ENCODE peak calls at places on chromosomes 7 and 10, in nine cellular contexts. L, Z, X, E, A, K, T, N and Q are unnamed samples.
A peak's percentile ranks its signal among the peaks of the same experiment; 100 is the strongest.

GRCh38 chr7:139733751-139734150 is 44.0 kb downstream of the HIPK2 start:
- DNase-seq in L (no peak), Z (no peak), X (no peak), E (no peak), A (no peak), K (no peak), T (no peak), N (no peak), Q (no peak)

GRCh38 chr10:28300027-28300426 is 2.8 kb downstream of the MPP7 start:
- DNase-seq in L (no peak), Z (no peak), X (no peak), E (no peak), A (no peak), K (no peak), T (no peak), N (no peak), Q (no peak)

GRCh38 chr7:155660059-155660757 is 15.7 kb downstream of the RBM33 start:
- DNase-seq in L (no peak), Z (no peak), X (no peak), E (no peak), A (peak; percentile 54), K (peak; percentile 37), T (no peak), N (no peak), Q (no peak)

GRCh38 chr7:125670926-125671572 is 741.4 kb upstream of the POT1 start:
- DNase-seq in L (no peak), Z (peak; percentile 21), X (no peak), E (peak; percentile 24), A (peak; percentile 11), K (no peak), T (peak; percentile 50), N (peak; percentile 34), Q (no peak)

GRCh38 chr10:90193240-90193985 is 492.0 kb downstream of the KIF20B start:
- DNase-seq in L (no peak), Z (peak; percentile 11), X (no peak), E (peak; percentile 79), A (no peak), K (peak; percentile 43), T (no peak), N (no peak), Q (no peak)

GRCh38 chr10:58307676-58308075 is 27.1 kb upstream of the UBE2D1 start:
- DNase-seq in L (no peak), Z (no peak), X (no peak), E (no peak), A (no peak), K (no peak), T (no peak), N (no peak), Q (no peak)

GRCh38 chr10:128629111-128630096 is 503.2 kb upstream of the MKI67 start:
- DNase-seq in L (no peak), Z (peak; percentile 68), X (no peak), E (peak; percentile 1), A (peak; percentile 70), K (no peak), T (no peak), N (peak; percentile 76), Q (no peak)

GRCh38 chr7:3722396-3722846 is 421.4 kb downstream of the SDK1 start:
- DNase-seq in L (no peak), Z (no peak), X (peak; percentile 32), E (peak; percentile 33), A (peak; percentile 9), K (peak; percentile 2), T (peak; percentile 85), N (peak; percentile 36), Q (no peak)

GRCh38 chr10:59433720-59434428 is 71.5 kb upstream of the FAM13C start:
- DNase-seq in L (no peak), Z (no peak), X (no peak), E (peak; percentile 11), A (no peak), K (no peak), T (no peak), N (no peak), Q (no peak)

GRCh38 chr7:25624837-25625236 is 396.6 kb upstream of the NPVF start:
- DNase-seq in L (no peak), Z (peak; percentile 13), X (no peak), E (peak; percentile 36), A (no peak), K (no peak), T (no peak), N (peak; percentile 15), Q (no peak)

GRCh38 chr7:47186316-47186715 is 395.6 kb downstream of the TNS3 start:
- DNase-seq in L (no peak), Z (no peak), X (peak; percentile 25), E (no peak), A (no peak), K (no peak), T (no peak), N (no peak), Q (no peak)

GRCh38 chr7:4138866-4139265 is 543.2 kb upstream of the FOXK1 start:
- DNase-seq in L (no peak), Z (no peak), X (peak; percentile 58), E (no peak), A (no peak), K (no peak), T (no peak), N (no peak), Q (peak; percentile 29)

GRCh38 chr7:105661625-105662024 is 80.3 kb upstream of the EFCAB10 start:
- DNase-seq in L (no peak), Z (no peak), X (no peak), E (no peak), A (no peak), K (no peak), T (no peak), N (no peak), Q (no peak)

GRCh38 chr10:84537447-84537931 is 209.1 kb downstream of the CCSER2 start:
- DNase-seq in L (peak; percentile 44), Z (peak; percentile 83), X (no peak), E (peak; percentile 56), A (peak; percentile 86), K (peak; percentile 59), T (peak; percentile 86), N (peak; percentile 90), Q (peak; percentile 82)

GRCh38 chr7:4958477-4959301 is at the start of gene MMD2:
- DNase-seq in L (no peak), Z (no peak), X (peak; percentile 77), E (no peak), A (no peak), K (no peak), T (peak; percentile 70), N (no peak), Q (peak; percentile 72)

GRCh38 chr7:91082854-91083495 is 181.3 kb upstream of the FZD1 start:
- DNase-seq in L (no peak), Z (peak; percentile 62), X (no peak), E (no peak), A (peak; percentile 14), K (peak; percentile 62), T (no peak), N (peak; percentile 22), Q (no peak)

GRCh38 chr7:74083928-74084721 is 521 bp downstream of the LIMK1 start:
- DNase-seq in L (no peak), Z (peak; percentile 85), X (no peak), E (no peak), A (peak; percentile 74), K (peak; percentile 59), T (no peak), N (peak; percentile 67), Q (peak; percentile 66)

GRCh38 chr10:132890301-132890700 is 52.1 kb downstream of the CFAP46 start:
- DNase-seq in L (no peak), Z (no peak), X (no peak), E (no peak), A (no peak), K (no peak), T (no peak), N (no peak), Q (peak; percentile 17)

GRCh38 chr10:25112016-25112415 is 62.8 kb upstream of the GPR158 start:
- DNase-seq in L (no peak), Z (no peak), X (no peak), E (no peak), A (no peak), K (no peak), T (no peak), N (no peak), Q (no peak)

GRCh38 chr10:119892188-119893065 is at the start of gene SEC23IP:
- DNase-seq in L (peak; percentile 97), Z (peak; percentile 99), X (peak; percentile 96), E (peak; percentile 96), A (peak; percentile 89), K (peak; percentile 97), T (peak; percentile 96), N (peak; percentile 97), Q (peak; percentile 99)
- H3K4me3 ChIP-seq in L (peak within 1 kb of the TSS; percentile 88), Z (peak within 1 kb of the TSS; percentile 94), X (peak within 1 kb of the TSS; percentile 71), E (peak within 1 kb of the TSS; percentile 95), A (peak within 1 kb of the TSS; percentile 67), K (peak within 1 kb of the TSS; percentile 87), T (peak within 1 kb of the TSS; percentile 90), N (peak within 1 kb of the TSS; percentile 74), Q (peak within 1 kb of the TSS; percentile 58)

GRCh38 chr10:69346776-69347175 is 68.5 kb downstream of the HK1 start:
- DNase-seq in L (no peak), Z (no peak), X (no peak), E (no peak), A (no peak), K (no peak), T (no peak), N (no peak), Q (no peak)
- H3K36me3 ChIP-seq in L (no peaks in the 10 kb centered on the region), Z (peaks cover 8% of the 10 kb centered on the region), X (peaks cover 11% of the 10 kb centered on the region), E (peaks cover 8% of the 10 kb centered on the region), A (peaks cover 93% of the 10 kb centered on the region), K (peaks cover 20% of the 10 kb centered on the region), T (no peaks in the 10 kb centered on the region), N (no peaks in the 10 kb centered on the region), Q (no peaks in the 10 kb centered on the region)

GRCh38 chr7:2643386-2644229 is 11.8 kb downstream of the TTYH3 start:
- DNase-seq in L (no peak), Z (no peak), X (peak; percentile 61), E (no peak), A (no peak), K (no peak), T (no peak), N (no peak), Q (no peak)

GRCh38 chr7:2639994-2640830 is 8.4 kb downstream of the TTYH3 start:
- DNase-seq in L (no peak), Z (no peak), X (peak; percentile 86), E (no peak), A (no peak), K (no peak), T (no peak), N (no peak), Q (no peak)

GRCh38 chr7:2640858-2641257 is 9.1 kb downstream of the TTYH3 start:
- DNase-seq in L (no peak), Z (no peak), X (peak; percentile 60), E (no peak), A (no peak), K (no peak), T (no peak), N (no peak), Q (no peak)

GRCh38 chr7:2639151-2639993 is 7.6 kb downstream of the TTYH3 start:
- DNase-seq in L (no peak), Z (no peak), X (peak; percentile 78), E (no peak), A (no peak), K (no peak), T (no peak), N (no peak), Q (no peak)

GRCh38 chr7:2641406-2642393 is 9.9 kb downstream of the TTYH3 start:
- DNase-seq in L (peak; percentile 86), Z (peak; percentile 95), X (peak; percentile 96), E (peak; percentile 89), A (no peak), K (peak; percentile 97), T (peak; percentile 94), N (peak; percentile 87), Q (peak; percentile 96)
- H3K4me3 ChIP-seq in L (no peak overlapping the region), Z (peak overlapping the region; percentile 30), X (no peak overlapping the region), E (no peak overlapping the region), A (no peak overlapping the region), K (no peak overlapping the region), T (peak overlapping the region; percentile 1), N (no peak overlapping the region), Q (no peak overlapping the region)

GRCh38 chr7:116784647-116785046 is 77.7 kb upstream of the CAPZA2 start:
- DNase-seq in L (no peak), Z (no peak), X (no peak), E (no peak), A (no peak), K (no peak), T (no peak), N (no peak), Q (no peak)
- H3K36me3 ChIP-seq in L (no peaks in the 10 kb centered on the region), Z (peaks cover 20% of the 10 kb centered on the region), X (no peaks in the 10 kb centered on the region), E (no peaks in the 10 kb centered on the region), A (no peaks in the 10 kb centered on the region), K (no peaks in the 10 kb centered on the region), T (no peaks in the 10 kb centered on the region), N (no peaks in the 10 kb centered on the region), Q (no peaks in the 10 kb centered on the region)